ENCODE peak calls at places on chromosomes 6 and 20, in nine cellular contexts. D, O, Y, E, B, U, Z, M and W are unnamed samples.

GRCh38 chr20:38763616-38764015 is 15.4 kb downstream of the ACTR5 start:
- DNase-seq in B (no peak), D (no peak), O (no peak), U (no peak), M (no peak), E (no peak), Y (no peak), Z (no peak), W (no peak)

GRCh38 chr6:134436281-134436815 is 118.4 kb upstream of the SGK1 start:
- DNase-seq in D (peak; percentile 71), E (no peak), M (no peak), U (no peak), O (no peak), B (peak; percentile 89), Z (no peak), Y (peak; percentile 98), W (no peak)

GRCh38 chr6:127971386-127971785 is 70.5 kb upstream of the THEMIS start:
- DNase-seq in D (no peak), O (no peak), E (no peak), M (no peak), U (no peak), B (no peak), Z (no peak), Y (no peak), W (no peak)

GRCh38 chr20:21719592-21720214 is 14.2 kb downstream of the PAX1 start:
- DNase-seq in B (peak; percentile 78), O (no peak), M (no peak), Y (peak; percentile 60), U (peak; percentile 62), D (peak; percentile 81), Z (peak; percentile 74), E (peak; percentile 60), W (peak; percentile 76)

GRCh38 chr6:118317581-118318563 is 230.2 kb upstream of the PLN start:
- DNase-seq in D (no peak), M (no peak), U (no peak), Y (no peak), Z (no peak), O (no peak), B (no peak), E (no peak), W (no peak)

GRCh38 chr6:37807656-37808055 is 11.9 kb upstream of the ZFAND3 start:
- DNase-seq in Y (peak; percentile 43), B (no peak), D (no peak), O (no peak), M (no peak), E (no peak), U (no peak), Z (no peak), W (peak; percentile 57)

GRCh38 chr6:135224037-135224647 is 43.0 kb downstream of the MYB start:
- DNase-seq in B (no peak), Z (no peak), E (no peak), Y (no peak), D (no peak), M (no peak), U (no peak), O (no peak), W (no peak)

GRCh38 chr6:39684790-39685485 is 40.3 kb downstream of the KIF6 start:
- DNase-seq in E (no peak), D (no peak), Y (peak; percentile 41), B (peak; percentile 3), O (no peak), M (no peak), U (no peak), Z (no peak), W (no peak)

GRCh38 chr6:37860226-37860839 is 40.8 kb downstream of the ZFAND3 start:
- DNase-seq in E (no peak), M (no peak), Z (peak; percentile 10), U (peak; percentile 10), D (peak; percentile 35), Y (peak; percentile 44), O (no peak), B (peak; percentile 40), W (no peak)

GRCh38 chr20:45290677-45291355 is 15.8 kb upstream of the RBPJL start:
- DNase-seq in M (peak; percentile 92), Z (peak; percentile 85), U (peak; percentile 77), E (peak; percentile 86), O (peak; percentile 40), D (peak; percentile 84), Y (peak; percentile 55), B (peak; percentile 71), W (peak; percentile 86)

GRCh38 chr6:42694586-42694985 is 27.8 kb downstream of the PRPH2 start:
- DNase-seq in U (no peak), M (no peak), Y (no peak), D (no peak), Z (no peak), B (no peak), O (no peak), E (no peak), W (no peak)

GRCh38 chr20:38674178-38675133 is 49.8 kb upstream of the SLC32A1 start:
- DNase-seq in Y (peak; percentile 25), E (no peak), U (no peak), B (no peak), M (peak; percentile 35), D (peak; percentile 85), Z (peak; percentile 82), O (peak; percentile 54), W (peak; percentile 94)

GRCh38 chr6:24840187-24840586 is 41.5 kb upstream of the ARMH2 start:
- DNase-seq in U (no peak), Y (no peak), Z (no peak), B (no peak), O (no peak), M (no peak), D (no peak), E (no peak), W (no peak)

GRCh38 chr20:7161690-7162089 is 394.2 kb downstream of the BMP2 start:
- DNase-seq in U (no peak), M (no peak), Y (peak; percentile 42), O (no peak), D (peak; percentile 53), Z (no peak), B (peak; percentile 9), E (no peak), W (no peak)

GRCh38 chr20:9214676-9215075 is 145.8 kb downstream of the PLCB4 start:
- DNase-seq in D (peak; percentile 11), E (no peak), M (no peak), U (no peak), Z (no peak), B (peak; percentile 34), O (no peak), Y (peak; percentile 32), W (no peak)

GRCh38 chr6:54282186-54282585 is 26.1 kb upstream of the TINAG start:
- DNase-seq in E (no peak), U (no peak), Y (peak; percentile 59), M (no peak), Z (no peak), D (no peak), O (no peak), B (peak; percentile 38), W (no peak)

GRCh38 chr20:32777177-32777956 is 15.2 kb downstream of the DNMT3B start:
- DNase-seq in M (peak; percentile 94), O (no peak), E (no peak), D (no peak), Y (no peak), Z (no peak), B (peak; percentile 53), U (no peak), W (no peak)

GRCh38 chr20:61263938-61264337 is 11.9 kb downstream of the CDH4 start:
- DNase-seq in O (no peak), M (no peak), D (no peak), B (no peak), E (no peak), Y (no peak), U (no peak), Z (no peak), W (no peak)

GRCh38 chr20:24762791-24763350 is 186.2 kb upstream of the CST7 start:
- DNase-seq in O (no peak), U (no peak), Z (no peak), E (no peak), B (no peak), D (no peak), M (peak; percentile 32), Y (no peak), W (no peak)

GRCh38 chr6:75524322-75524972 is 30.8 kb upstream of the FILIP1 start:
- DNase-seq in B (peak; percentile 98), Y (peak; percentile 70), Z (no peak), O (no peak), M (no peak), D (peak; percentile 73), U (peak; percentile 31), E (no peak), W (no peak)

GRCh38 chr6:162562041-162562440 is 165.5 kb downstream of the PRKN start:
- DNase-seq in B (no peak), U (no peak), O (no peak), Z (no peak), M (no peak), E (no peak), Y (no peak), D (no peak), W (no peak)

GRCh38 chr20:41029150-41029872 is 689 bp downstream of the TOP1 start:
- DNase-seq in B (peak; percentile 19), Z (peak; percentile 15), Y (no peak), O (peak; percentile 50), M (peak; percentile 80), D (peak; percentile 59), U (no peak), E (no peak), W (peak; percentile 48)

GRCh38 chr6:80608881-80609280 is 502.4 kb downstream of the BCKDHB start:
- DNase-seq in U (no peak), O (no peak), M (no peak), E (no peak), Z (no peak), Y (peak; percentile 43), B (no peak), D (no peak), W (no peak)
- TF ChIP-seq CTCF in U (no peak), O (no peak), M (no peak), E (no peak), Z (no peak), Y (no peak), B (no peak), D (no peak), W (no peak)

DNA sequence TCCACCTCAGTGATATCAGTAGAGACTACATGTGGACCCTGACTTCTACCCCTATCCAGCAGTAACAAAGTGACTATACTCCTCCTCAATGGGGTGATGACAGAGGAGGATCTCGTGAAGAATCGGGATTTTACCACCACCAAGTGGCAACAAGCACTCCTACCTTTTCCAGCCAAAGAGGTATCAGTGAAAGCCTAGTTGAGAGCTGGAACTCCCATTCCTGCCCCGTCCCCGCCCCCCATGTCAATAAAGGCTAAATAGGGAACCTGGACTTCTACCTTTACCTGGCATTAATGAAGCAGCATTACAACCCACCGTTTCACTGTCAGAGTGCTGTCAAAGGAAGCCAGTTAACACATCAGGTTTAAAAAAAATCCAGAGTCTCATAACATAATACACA is 45.3 kb downstream of the RNF24 start:
- DNase-seq in E (no peak), M (no peak), Y (no peak), O (no peak), U (no peak), Z (no peak), B (no peak), D (peak; percentile 64), W (no peak)
- TF ChIP-seq CTCF in E (no peak), M (no peak), Y (no peak), O (no peak), U (no peak), Z (no peak), B (no peak), D (peak; percentile 22), W (no peak)

GRCh38 chr6:67112120-67112519 is 1405.1 kb upstream of the EYS start:
- DNase-seq in Y (no peak), Z (no peak), U (no peak), O (no peak), M (no peak), D (no peak), E (no peak), B (no peak), W (no peak)
- TF ChIP-seq CTCF in Y (no peak), Z (no peak), U (no peak), O (no peak), M (no peak), D (no peak), E (no peak), B (no peak), W (no peak)

GRCh38 chr20:16352321-16352720 is 220.9 kb downstream of the KIF16B start:
- DNase-seq in O (no peak), U (no peak), Y (no peak), E (no peak), B (no peak), D (no peak), M (no peak), Z (no peak), W (no peak)
- TF ChIP-seq CTCF in O (no peak), U (no peak), Y (no peak), E (no peak), B (no peak), D (no peak), M (no peak), Z (no peak), W (no peak)